ENCODE peak calls at places on chromosomes 13 and 19, in six cellular contexts. E is breast epithelium, W is stomach, R is suprapubic skin, B is A549, H is IMR-90. C is an unnamed sample.

GRCh38 chr19:52270266-52270885 is 989 bp downstream of the ZNF766 start:
- DNase-seq in E (no peak), W (no peak), R (peak; percentile 67), B (peak; percentile 41), H (peak; percentile 17), C (no peak)

GRCh38 chr19:17180997-17181702 is 34.0 kb upstream of the USE1 start:
- DNase-seq in E (no peak), W (no peak), R (no peak), B (no peak), H (no peak), C (no peak)

GRCh38 chr19:30326076-30326710 is 46.0 kb upstream of the ZNF536 start:
- DNase-seq in E (no peak), W (no peak), R (peak; percentile 34), B (no peak), H (no peak), C (no peak)

GRCh38 chr19:45774765-45775164 is 5.7 kb upstream of the SIX5 start:
- DNase-seq in E (no peak), W (no peak), R (no peak), B (peak; percentile 65), H (no peak), C (no peak)

GRCh38 chr19:36141039-36141914 is 1.4 kb downstream of the CAPNS1 start:
- DNase-seq in E (peak; percentile 89), W (peak; percentile 91), R (peak; percentile 94), B (peak; percentile 96), H (peak; percentile 76), C (peak; percentile 89)

GRCh38 chr13:57612568-57612967 is 19.0 kb upstream of the PCDH17 start:
- DNase-seq in E (no peak), W (no peak), R (no peak), B (no peak), H (no peak), C (no peak)

GRCh38 chr19:24074720-24075119 is 12.3 kb upstream of the ZNF254 start:
- DNase-seq in E (no peak), W (no peak), R (no peak), B (no peak), H (peak; percentile 74), C (no peak)

GRCh38 chr19:33273881-33274662 is 28.3 kb downstream of the CEBPA start:
- DNase-seq in E (peak; percentile 65), W (peak; percentile 73), R (no peak), B (peak; percentile 80), H (peak; percentile 84), C (no peak)

GRCh38 chr19:45954132-45954531 is 19.5 kb downstream of the NOVA2 start:
- DNase-seq in E (no peak), W (no peak), R (no peak), B (no peak), H (no peak), C (no peak)

GRCh38 chr13:113741101-113741731 is 17.8 kb upstream of the TMEM255B start:
- DNase-seq in E (no peak), W (no peak), R (no peak), B (no peak), H (no peak), C (no peak)

GRCh38 chr13:112931028-112931934 is 37.7 kb upstream of the MCF2L start:
- DNase-seq in E (peak; percentile 69), W (no peak), R (no peak), B (peak; percentile 45), H (peak; percentile 76), C (no peak)

GRCh38 chr19:30416375-30416774 is 44.2 kb downstream of the ZNF536 start:
- DNase-seq in E (no peak), W (no peak), R (no peak), B (no peak), H (no peak), C (no peak)

GRCh38 chr19:2034729-2035589 is 16.1 kb downstream of the MKNK2 start:
- DNase-seq in E (no peak), W (peak; percentile 89), R (peak; percentile 82), B (peak; percentile 61), H (peak; percentile 8), C (no peak)

GRCh38 chr19:3730457-3730958 is 22.3 kb downstream of the TJP3 start:
- DNase-seq in E (no peak), W (no peak), R (no peak), B (no peak), H (no peak), C (no peak)

GRCh38 chr13:76641056-76641455 is 245.1 kb downstream of the KCTD12 start:
- DNase-seq in E (no peak), W (no peak), R (no peak), B (no peak), H (no peak), C (no peak)

GRCh38 chr13:71210861-71211260 is 656.1 kb downstream of the DACH1 start:
- DNase-seq in E (no peak), W (no peak), R (no peak), B (no peak), H (no peak), C (no peak)

GRCh38 chr19:2477141-2477710 is 1.3 kb downstream of the GADD45B start:
- DNase-seq in E (peak; percentile 64), W (peak; percentile 68), R (no peak), B (no peak), H (peak; percentile 34), C (peak; percentile 90)

GRCh38 chr19:12400618-12401502 is at the start of gene ZNF799:
- DNase-seq in E (peak; percentile 99), W (peak; percentile 99), R (peak; percentile 99), B (peak; percentile 94), H (peak; percentile 95), C (peak; percentile 100)
- TF ChIP-seq POLR2A in E (no peak), W (no peak), R (no peak), B (peak; percentile 19), H (no peak), C (no peak)

GRCh38 chr13:94112731-94113130 is 366.8 kb downstream of the DCT start:
- DNase-seq in E (no peak), W (no peak), R (no peak), B (no peak), H (no peak), C (no peak)
- TF ChIP-seq CTCF in E (no peak), W (no peak), R (no peak), B (no peak), H (no peak), C (no peak)

DNA sequence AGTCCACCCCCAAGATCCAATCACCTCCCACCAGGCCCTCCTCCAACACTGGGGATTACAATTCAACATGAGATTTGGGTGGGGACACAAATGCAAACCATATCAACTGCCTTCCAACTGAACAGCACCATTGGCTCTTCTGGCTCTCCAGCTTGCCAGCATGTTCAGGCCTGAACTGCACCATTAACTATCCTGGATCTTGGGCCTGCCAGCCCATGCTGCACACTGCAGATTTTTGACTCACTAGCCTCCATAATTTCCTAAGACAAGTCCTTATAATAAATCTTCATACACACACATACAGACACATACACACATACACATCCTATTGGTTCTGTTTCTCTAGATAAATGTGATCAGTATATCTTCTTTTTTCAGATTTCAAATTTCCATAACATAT is 737.1 kb upstream of the SPRY2 start:
- DNase-seq in E (no peak), W (no peak), R (no peak), B (no peak), H (no peak), C (no peak)
- H3K4me3 ChIP-seq in E (no peak overlapping the region), W (no peak overlapping the region), R (no peak overlapping the region), B (no peak overlapping the region), H (no peak overlapping the region), C (no peak overlapping the region)

GRCh38 chr13:110916671-110917142 is 1.8 kb upstream of the ANKRD10 start:
- DNase-seq in E (no peak), W (no peak), R (no peak), B (no peak), H (peak; percentile 79), C (no peak)

GRCh38 chr13:110913911-110914292 is 967 bp downstream of the ANKRD10 start:
- DNase-seq in E (no peak), W (no peak), R (peak; percentile 76), B (no peak), H (no peak), C (peak; percentile 93)

GRCh38 chr13:110914293-110915056 is 394 bp downstream of the ANKRD10 start:
- DNase-seq in E (no peak), W (peak; percentile 77), R (peak; percentile 83), B (peak; percentile 75), H (peak; percentile 74), C (peak; percentile 65)

GRCh38 chr13:110915874-110916670 is 1.2 kb upstream of the ANKRD10 start:
- DNase-seq in E (no peak), W (no peak), R (no peak), B (no peak), H (peak; percentile 64), C (no peak)

GRCh38 chr13:110915057-110915873 is at the start of gene ANKRD10:
- DNase-seq in E (peak; percentile 99), W (peak; percentile 99), R (peak; percentile 99), B (peak; percentile 95), H (peak; percentile 99), C (peak; percentile 100)
- TF ChIP-seq POLR2A in E (peak; percentile 56), W (no peak), R (peak; percentile 69), B (no peak), H (peak; percentile 19), C (no peak)

GRCh38 chr19:47280183-47280797 is 5.6 kb downstream of the INAFM1 start:
- DNase-seq in E (no peak), W (peak; percentile 45), R (no peak), B (peak; percentile 76), H (no peak), C (no peak)
- TF ChIP-seq CTCF in E (no peak), W (no peak), R (no peak), B (peak; percentile 45), H (peak; percentile 26), C (no peak)

DNA sequence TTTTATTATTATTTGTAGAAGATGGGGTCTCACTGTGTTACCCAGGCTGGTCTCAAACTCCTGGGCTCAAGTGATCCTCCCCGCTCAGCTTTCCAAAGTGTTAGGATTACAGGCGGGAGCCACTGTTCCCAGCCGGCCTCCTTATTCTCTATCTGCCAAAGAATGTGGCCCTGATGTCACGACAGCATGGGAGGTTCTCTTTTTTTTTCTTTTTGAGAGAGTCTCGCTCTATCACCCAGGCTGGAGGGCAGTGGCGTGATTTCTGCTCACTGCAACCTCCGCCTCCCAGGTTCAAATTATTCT is 23.5 kb downstream of the CARM1 start:
- DNase-seq in E (no peak), W (no peak), R (no peak), B (no peak), H (no peak), C (no peak)
- H3K4me3 ChIP-seq in E (no peak overlapping the region), W (no peak overlapping the region), R (no peak overlapping the region), B (no peak overlapping the region), H (no peak overlapping the region), C (no peak overlapping the region)

C was measured in lower leg skin.